ENCODE peak calls at places on chromosomes 6 and 20, in seven cellular contexts. A is mucosa of descending colon; P is stimulated activated CD4-positive, alpha-beta T cell treated with anti-CD3 and anti-CD28 coated beads, Interleukin-4, amount 100 ng/mL, for 1 hour; I is central memory CD4-positive, alpha-beta T cell; S is AG09309; K is anterior cingulate cortex; C is epithelial cell of esophagus. F is an unnamed sample.

GRCh38 chr6:118696262-118696661 is 44.9 kb upstream of the CEP85L start:
- DNase-seq in C (no peak), P (no peak), K (no peak), I (no peak), A (no peak), S (no peak), F (no peak)

GRCh38 chr20:3786126-3786484 is 435 bp downstream of the CENPB start:
- DNase-seq in S (no peak), K (no peak), C (peak), P (peak), A (peak), I (no peak), F (peak)

GRCh38 chr6:84728602-84729001 is 35.8 kb downstream of the TBX18 start:
- DNase-seq in P (no peak), S (no peak), C (peak), I (no peak), K (no peak), A (no peak), F (peak)

GRCh38 chr6:99307295-99307907 is 42.1 kb downstream of the FAXC start:
- DNase-seq in C (no peak), I (no peak), K (no peak), A (no peak), P (no peak), S (no peak), F (no peak)

GRCh38 chr6:54698974-54699373 is 147.6 kb upstream of the FAM83B start:
- DNase-seq in P (no peak), S (no peak), C (peak), A (no peak), K (no peak), I (no peak), F (peak)

GRCh38 chr6:135179920-135180457 is 1.1 kb upstream of the MYB start:
- DNase-seq in S (no peak), I (peak), A (no peak), C (no peak), P (peak), K (no peak), F (no peak)

GRCh38 chr20:31740208-31740607 is 1.1 kb downstream of the TPX2 start:
- DNase-seq in A (no peak), C (peak), K (no peak), I (no peak), P (no peak), S (no peak), F (peak)

GRCh38 chr6:10759884-10760329 is 12.3 kb downstream of the TMEM14B start:
- DNase-seq in K (no peak), S (no peak), C (peak), A (no peak), P (no peak), I (no peak), F (peak)

GRCh38 chr6:29528300-29528931 is 31.1 kb downstream of the UBD start:
- DNase-seq in A (no peak), C (no peak), K (no peak), S (no peak), P (no peak), I (no peak), F (no peak)

GRCh38 chr20:48599106-48599747 is 228.6 kb downstream of the PREX1 start:
- DNase-seq in K (no peak), C (no peak), P (no peak), S (no peak), I (no peak), A (no peak), F (no peak)

GRCh38 chr6:143061597-143062385 is 1.1 kb downstream of the AIG1 start:
- DNase-seq in S (no peak), I (no peak), C (no peak), K (no peak), P (no peak), A (no peak), F (no peak)

GRCh38 chr20:57409672-57410397 is 18.6 kb downstream of the RBM38 start:
- DNase-seq in P (no peak), S (no peak), C (peak), A (no peak), I (no peak), K (no peak), F (no peak)

GRCh38 chr6:151391021-151391470 is 313 bp downstream of the ZBTB2 start:
- DNase-seq in C (no peak), A (peak), S (no peak), P (peak), K (peak), I (peak), F (no peak)

GRCh38 chr6:131744888-131745287 is 34.1 kb upstream of the CTAGE9 start:
- DNase-seq in P (no peak), C (no peak), S (no peak), A (no peak), I (no peak), K (no peak), F (no peak)

GRCh38 chr6:137830562-137830961 is 36.5 kb upstream of the TNFAIP3 start:
- DNase-seq in P (no peak), I (no peak), K (no peak), A (no peak), C (no peak), S (no peak), F (no peak)

GRCh38 chr6:159594106-159594749 is 98.8 kb downstream of the SOD2 start:
- DNase-seq in I (no peak), C (peak), K (no peak), A (no peak), P (no peak), S (no peak), F (peak)

GRCh38 chr20:7696311-7696710 is 243.9 kb downstream of the HAO1 start:
- DNase-seq in K (no peak), S (no peak), C (peak), I (no peak), P (no peak), A (no peak), F (peak)

GRCh38 chr6:21906826-21907225 is 313.3 kb downstream of the SOX4 start:
- DNase-seq in P (no peak), I (no peak), A (no peak), C (peak), S (no peak), K (no peak), F (no peak)

GRCh38 chr6:3850451-3851203 is 1.5 kb downstream of the FAM50B start:
- DNase-seq in K (no peak), P (peak), A (no peak), S (no peak), I (peak), C (no peak), F (no peak)

GRCh38 chr6:797479-798077 is 104.6 kb upstream of the EXOC2 start:
- DNase-seq in K (no peak), C (peak), A (peak), P (peak), I (no peak), S (peak), F (peak)

GRCh38 chr20:9147553-9148024 is 78.7 kb downstream of the PLCB4 start:
- DNase-seq in A (no peak), K (no peak), S (peak), C (peak), I (no peak), P (no peak), F (peak)

GRCh38 chr6:53714395-53714794 is 48.8 kb upstream of the KLHL31 start:
- DNase-seq in I (no peak), P (no peak), A (no peak), C (no peak), K (no peak), S (no peak), F (no peak)

GRCh38 chr6:89843070-89843469 is 13.4 kb downstream of the CASP8AP2 start:
- DNase-seq in P (no peak), I (no peak), K (no peak), C (peak), A (no peak), S (no peak), F (peak)

GRCh38 chr6:152236370-152237097 is 400.6 kb downstream of the SYNE1 start:
- DNase-seq in K (no peak), I (no peak), S (no peak), A (no peak), P (no peak), C (no peak), F (no peak)

GRCh38 chr6:137731960-137732616 is 135.0 kb upstream of the TNFAIP3 start:
- DNase-seq in A (no peak), K (no peak), P (no peak), S (peak), I (no peak), C (peak), F (peak)

GRCh38 chr6:54102239-54102638 is 9.0 kb upstream of the MLIP start:
- DNase-seq in A (no peak), P (no peak), S (no peak), I (no peak), K (no peak), C (no peak), F (no peak)

GRCh38 chr6:131787955-131788712 is 19.7 kb upstream of the ENPP1 start:
- DNase-seq in A (peak), S (no peak), I (no peak), P (no peak), K (no peak), C (no peak), F (no peak)

GRCh38 chr20:48163521-48163920 is 378.2 kb upstream of the SULF2 start:
- DNase-seq in A (no peak), K (no peak), C (peak), P (no peak), I (no peak), S (no peak), F (no peak)

GRCh38 chr6:113707194-113707593 is 150.0 kb upstream of the MARCKS start:
- DNase-seq in C (no peak), P (no peak), S (no peak), K (no peak), I (no peak), A (no peak), F (no peak)

GRCh38 chr6:6699741-6700367 is 111.3 kb downstream of the LY86 start:
- DNase-seq in S (peak), C (peak), I (no peak), A (peak), P (no peak), K (no peak), F (peak)

GRCh38 chr20:21513181-21513663 is 642 bp downstream of the NKX2-2 start:
- DNase-seq in I (no peak), A (no peak), P (no peak), K (no peak), S (no peak), C (no peak), F (no peak)

GRCh38 chr6:134594881-134595280 is 277.0 kb upstream of the SGK1 start:
- DNase-seq in I (no peak), K (no peak), C (no peak), S (no peak), P (no peak), A (no peak), F (no peak)

GRCh38 chr20:17499041-17499440 is 32.1 kb downstream of the BFSP1 start:
- DNase-seq in K (no peak), S (no peak), P (no peak), A (no peak), I (no peak), C (peak), F (peak)

GRCh38 chr6:104633125-104633524 is 226.6 kb downstream of the HACE1 start:
- DNase-seq in C (peak), K (no peak), A (no peak), I (no peak), P (no peak), S (no peak), F (no peak)

GRCh38 chr6:97186416-97186999 is 96.5 kb downstream of the MMS22L start:
- DNase-seq in A (peak), S (peak), C (peak), I (peak), P (peak), K (peak), F (peak)

GRCh38 chr20:19317240-19318069 is 105.0 kb downstream of the SLC24A3 start:
- DNase-seq in C (peak), I (no peak), K (no peak), S (no peak), A (no peak), P (no peak), F (no peak)